ENCODE peak calls at places on chromosomes 12 and 14, in five cellular contexts. S, F, K, P and Q are unnamed samples.

GRCh38 chr14:76376001-76376404 is at the start of gene ESRRB:
- DNase-seq in F (no peak), S (no peak), P (no peak), K (no peak), Q (no peak)

GRCh38 chr12:47819902-47820630 is at the start of gene HDAC7:
- DNase-seq in F (no peak), S (peak), K (peak), P (peak), Q (peak)

GRCh38 chr12:101474711-101475386 is at the start of gene SPIC:
- DNase-seq in P (no peak), F (no peak), S (no peak), K (no peak), Q (no peak)

GRCh38 chr14:66425402-66425801 is 60.8 kb upstream of the CCDC196 start:
- DNase-seq in K (no peak), F (no peak), P (peak), S (peak), Q (no peak)

GRCh38 chr14:43408472-43408871 is 1098.6 kb downstream of the FSCB start:
- DNase-seq in F (no peak), S (no peak), K (no peak), P (no peak), Q (no peak)

GRCh38 chr12:18054925-18055324 is 35.1 kb downstream of the RERGL start:
- DNase-seq in S (no peak), P (no peak), K (no peak), F (no peak), Q (no peak)

GRCh38 chr12:24780969-24781368 is 167.9 kb downstream of the BCAT1 start:
- DNase-seq in F (no peak), P (no peak), S (no peak), K (no peak), Q (no peak)

GRCh38 chr14:96341323-96341722 is 21.8 kb downstream of the ATG2B start:
- DNase-seq in K (no peak), P (no peak), S (no peak), F (no peak), Q (no peak)

GRCh38 chr12:106118-106561 is 39.6 kb downstream of the IQSEC3 start:
- DNase-seq in F (no peak), P (no peak), S (peak), K (no peak), Q (no peak)

DNA sequence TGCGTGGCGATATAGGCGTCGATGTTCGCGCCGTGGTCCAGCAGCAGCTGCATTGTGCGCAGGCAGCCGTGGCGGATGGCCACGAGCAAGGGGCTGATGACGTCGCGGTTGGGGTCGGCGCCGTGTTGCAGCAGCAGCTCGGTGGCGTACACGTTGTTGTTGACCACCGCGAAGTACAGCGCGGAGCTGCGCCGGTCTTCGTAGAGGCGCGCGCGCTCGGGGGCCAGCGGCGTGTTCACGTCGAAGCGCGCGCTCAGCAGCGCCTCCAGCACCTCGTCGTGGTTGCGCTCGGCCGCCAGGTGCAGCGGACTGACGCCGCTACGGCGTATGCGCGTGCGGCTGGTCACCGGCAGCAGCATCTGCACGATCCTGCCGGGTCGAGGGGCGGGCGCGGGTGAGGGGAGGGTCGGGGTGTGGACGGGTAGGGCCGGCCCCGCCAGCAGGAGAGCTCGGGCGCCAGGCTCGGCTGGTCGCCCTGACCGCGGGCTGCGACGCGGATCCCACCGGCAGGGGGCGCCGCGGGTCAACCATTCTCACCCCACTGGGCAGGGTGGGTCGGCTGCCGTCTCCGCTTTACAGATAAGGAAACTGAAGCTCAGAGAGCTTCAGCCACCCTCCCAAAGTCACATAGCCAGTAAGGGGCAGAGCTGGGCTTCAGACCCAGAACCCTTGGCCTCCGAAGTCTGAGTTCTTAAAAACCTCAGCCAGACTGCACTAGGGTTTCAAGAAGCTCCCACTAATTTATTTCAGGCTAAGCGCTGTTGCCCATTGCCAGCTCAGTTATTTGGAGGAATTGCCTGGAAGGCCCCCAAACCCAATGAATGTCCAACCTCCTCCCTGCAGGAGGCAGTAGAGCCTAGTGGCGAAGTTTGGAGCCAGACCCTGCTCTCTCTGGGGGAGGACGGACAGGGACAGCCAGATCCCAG is 12.4 kb downstream of the FAM181A start:
- DNase-seq in K (peak), P (peak), F (peak), S (peak), Q (peak)
- H3K4me3 ChIP-seq in K (no peak), P (peak), F (peak), S (peak), Q (peak)

GRCh38 chr12:78721906-78722305 is 142.7 kb upstream of the SYT1 start:
- DNase-seq in K (no peak), S (no peak), P (no peak), F (no peak), Q (no peak)
- H3K4me3 ChIP-seq in K (no peak), S (no peak), P (no peak), F (no peak), Q (no peak)

GRCh38 chr12:77065361-77066204 is at the start of gene E2F7:
- DNase-seq in P (peak), S (peak), K (peak), F (peak), Q (peak)

GRCh38 chr12:77072833-77073495 is 7.6 kb upstream of the E2F7 start:
- DNase-seq in P (no peak), F (no peak), K (no peak), S (no peak), Q (no peak)

GRCh38 chr12:77064891-77065360 is 443 bp downstream of the E2F7 start:
- DNase-seq in P (no peak), F (no peak), K (no peak), S (no peak), Q (no peak)

DNA sequence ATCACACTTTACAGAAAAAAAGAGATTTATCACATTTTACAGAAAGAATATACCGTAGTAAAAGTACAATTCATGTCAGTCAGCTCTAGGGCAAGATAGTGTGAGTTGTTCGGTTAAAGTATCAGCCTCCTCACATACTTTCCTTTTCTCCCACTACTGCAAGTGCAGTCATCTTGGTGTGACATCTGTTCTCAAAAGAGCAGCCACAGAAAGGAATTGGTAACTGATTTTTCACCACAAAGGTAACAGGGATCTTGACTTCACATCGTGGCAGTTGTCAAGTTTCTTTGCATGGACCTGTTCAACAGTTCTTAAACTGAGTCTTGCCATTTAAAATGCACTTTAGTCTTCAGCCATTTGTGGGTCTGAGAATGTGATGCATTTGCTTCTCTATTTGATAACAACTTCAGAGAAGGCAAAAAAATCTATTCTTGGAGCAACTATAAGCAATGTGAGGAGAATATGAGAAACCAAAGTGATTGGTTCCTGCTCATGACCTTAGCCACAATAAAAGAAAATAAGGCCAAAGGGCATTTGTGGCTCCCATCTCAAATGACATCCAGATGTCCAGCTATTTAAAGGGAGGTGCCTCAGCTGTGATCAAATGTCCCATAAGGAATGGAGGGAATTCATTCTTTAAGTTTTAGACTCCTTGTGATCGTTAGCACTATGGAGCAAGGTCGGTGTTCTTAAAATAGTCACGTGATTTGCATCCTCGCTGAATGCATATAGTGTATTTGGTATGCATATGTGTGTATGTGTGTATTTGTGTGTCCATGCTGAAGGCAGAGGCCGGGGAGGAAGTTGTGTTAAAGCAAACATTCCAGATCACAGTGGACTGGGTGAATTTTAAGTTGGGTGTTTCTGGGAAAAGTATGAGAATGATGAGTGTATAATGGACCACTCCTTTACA is 5.3 kb upstream of the E2F7 start:
- DNase-seq in P (no peak), F (no peak), S (no peak), K (no peak), Q (no peak)
- H3K4me3 ChIP-seq in P (no peak), F (no peak), S (no peak), K (no peak), Q (no peak)

GRCh38 chr12:113467154-113467513 is 4.5 kb downstream of the LHX5 start:
- DNase-seq in F (no peak), P (no peak), K (no peak), S (no peak), Q (no peak)
- H3K4me3 ChIP-seq in F (peak), P (peak), K (no peak), S (peak), Q (no peak)

GRCh38 chr12:88648625-88649024 is 68.4 kb upstream of the KITLG start:
- DNase-seq in S (no peak), K (no peak), F (no peak), P (no peak), Q (no peak)
- H3K4me3 ChIP-seq in S (no peak), K (no peak), F (no peak), P (no peak), Q (no peak)

DNA sequence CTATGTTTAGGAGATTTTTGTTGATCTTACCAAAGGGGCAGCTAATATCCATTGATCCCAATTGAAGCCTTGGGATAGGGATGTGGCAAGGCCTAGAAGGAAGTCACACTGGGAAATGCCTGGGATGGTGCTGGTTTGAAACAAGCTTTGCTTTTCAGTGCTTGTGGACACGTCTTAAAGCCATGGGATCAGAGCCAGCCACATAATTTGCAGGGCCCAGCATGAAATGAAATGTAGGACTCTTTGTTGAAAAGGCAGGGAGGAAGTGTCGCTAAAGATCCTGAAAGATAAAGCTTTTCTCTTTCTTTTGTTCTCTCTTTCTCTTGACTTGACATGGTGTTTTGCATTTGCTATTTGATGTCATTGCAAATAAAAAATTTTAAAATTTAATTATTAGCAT is 5.0 kb downstream of the TTC9 start:
- DNase-seq in P (no peak), K (no peak), S (no peak), F (no peak), Q (no peak)
- H3K4me3 ChIP-seq in P (no peak), K (no peak), S (no peak), F (no peak), Q (no peak)

DNA sequence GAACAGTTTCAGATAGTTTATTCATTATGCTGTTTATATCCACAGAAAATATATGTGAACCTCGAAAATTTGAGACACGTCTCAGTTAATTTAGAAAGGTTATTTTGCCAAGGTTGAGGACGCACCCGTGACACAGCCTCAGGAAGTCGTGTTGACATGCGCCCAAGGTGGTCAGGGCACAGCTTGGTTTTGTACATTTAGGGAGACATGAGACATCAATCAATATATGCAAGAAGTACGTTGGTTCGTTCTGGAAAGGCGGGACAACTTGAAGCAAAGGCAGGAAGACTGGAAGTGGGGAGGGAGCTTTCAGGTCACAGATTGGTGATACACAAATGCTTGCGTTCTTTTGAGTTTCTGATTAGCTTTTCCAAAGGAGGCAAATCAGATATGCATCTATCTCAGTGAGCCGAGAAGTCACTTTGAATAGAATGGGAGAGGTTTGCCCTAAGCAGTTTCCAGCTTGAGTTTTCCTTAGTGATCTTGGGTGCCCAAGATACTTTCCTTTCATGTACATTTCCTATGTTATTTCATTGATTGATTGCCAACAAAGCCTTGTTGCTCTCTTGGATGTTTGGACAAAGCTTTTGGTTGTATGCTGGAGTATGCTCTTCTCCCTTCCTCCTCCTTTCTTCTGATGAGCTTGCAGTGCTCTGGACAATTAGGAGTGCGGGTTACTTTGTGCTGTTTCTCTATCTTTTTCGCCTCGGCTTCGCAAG is 3.2 kb downstream of the SNAPC1 start:
- DNase-seq in S (no peak), F (no peak), P (no peak), K (peak), Q (no peak)
- H3K4me3 ChIP-seq in S (peak), F (peak), P (no peak), K (no peak), Q (peak)

GRCh38 chr12:52244615-52244994 is 11.6 kb downstream of the KRT7 start:
- DNase-seq in F (no peak), S (no peak), P (no peak), K (no peak), Q (no peak)
- H3K4me3 ChIP-seq in F (no peak), S (no peak), P (no peak), K (no peak), Q (no peak)

GRCh38 chr12:77642246-77642645 is 188.4 kb upstream of the NAV3 start:
- DNase-seq in K (no peak), F (no peak), P (no peak), S (no peak), Q (no peak)

GRCh38 chr12:77644915-77645605 is 185.6 kb upstream of the NAV3 start:
- DNase-seq in K (no peak), S (no peak), P (no peak), F (no peak), Q (no peak)

GRCh38 chr12:77648716-77649115 is 182.0 kb upstream of the NAV3 start:
- DNase-seq in P (no peak), K (peak), S (no peak), F (no peak), Q (no peak)

GRCh38 chr12:77640356-77640755 is 190.3 kb upstream of the NAV3 start:
- DNase-seq in F (no peak), S (no peak), K (no peak), P (no peak), Q (no peak)

DNA sequence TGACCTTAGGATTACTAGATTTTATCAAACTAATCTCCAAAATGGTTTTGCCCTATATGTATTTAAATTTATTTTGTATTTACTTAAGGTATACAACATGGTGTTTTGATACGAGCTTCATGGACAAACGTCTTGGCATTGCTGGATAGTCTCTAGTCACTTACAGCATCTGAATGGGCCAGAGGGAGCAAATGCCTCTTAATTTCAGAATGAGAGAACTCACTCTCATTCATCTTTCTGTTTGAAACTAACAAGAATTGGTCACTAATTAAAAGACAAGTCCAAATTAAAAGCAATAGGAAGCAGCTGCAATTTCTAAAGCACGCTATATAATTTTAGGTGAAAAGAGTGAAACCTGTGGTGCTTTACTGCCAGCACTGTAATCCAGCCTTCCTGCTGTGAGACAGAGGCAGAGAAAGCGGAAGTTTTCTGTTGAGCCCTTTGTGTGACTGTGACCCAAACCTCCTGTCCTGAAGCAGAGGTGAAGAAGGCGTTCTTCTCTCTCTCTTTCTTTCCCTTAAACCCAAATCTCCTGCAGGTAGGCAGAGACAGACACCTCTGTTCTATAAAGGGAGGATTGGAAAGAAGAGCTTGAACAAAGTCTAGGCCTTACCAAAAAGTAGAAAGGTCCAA is 184.6 kb upstream of the NAV3 start:
- DNase-seq in P (no peak), F (no peak), K (no peak), S (no peak), Q (no peak)
- H3K4me3 ChIP-seq in P (no peak), F (no peak), K (no peak), S (no peak), Q (no peak)